ENCODE peak calls at places on chromosomes 6 and 20, in nine cellular contexts. T is CD8-positive, alpha-beta T cell; U is T1000; J is ovary; Q is lung microvascular endothelial cell; I is Caco-2; C is lower lobe of right lung; M is ACHN; Y is NCI-H524. P is an unnamed sample.

GRCh38 chr6:101668496-101668895 is 275.0 kb downstream of the GRIK2 start:
- DNase-seq in T (no peak), U (no peak), J (no peak), Q (no peak), I (no peak), C (no peak), M (no peak), Y (peak), P (no peak)

GRCh38 chr20:53677447-53678314 is 84.0 kb upstream of the ZNF217 start:
- DNase-seq in T (no peak), U (no peak), J (no peak), Q (peak), I (peak), C (peak), M (no peak), Y (no peak), P (peak)

GRCh38 chr20:19024296-19025035 is 188.0 kb upstream of the SLC24A3 start:
- DNase-seq in T (no peak), U (no peak), J (no peak), Q (no peak), I (no peak), C (no peak), M (no peak), Y (no peak), P (no peak)

GRCh38 chr6:52499681-52500239 is 77.1 kb downstream of the TRAM2 start:
- DNase-seq in T (no peak), U (no peak), J (no peak), Q (no peak), I (no peak), C (no peak), M (no peak), Y (no peak), P (no peak)

GRCh38 chr20:1371235-1371782 is 21.5 kb downstream of the FKBP1A start:
- DNase-seq in T (no peak), U (no peak), J (no peak), Q (no peak), I (no peak), C (no peak), M (no peak), Y (no peak), P (no peak)

GRCh38 chr6:155265843-155266535 is 2.2 kb downstream of the CLDN20 start:
- DNase-seq in T (no peak), U (no peak), J (no peak), Q (no peak), I (no peak), C (no peak), M (no peak), Y (no peak), P (no peak)

GRCh38 chr6:68008445-68008844 is 626.6 kb upstream of the ADGRB3 start:
- DNase-seq in T (no peak), U (no peak), J (no peak), Q (no peak), I (no peak), C (no peak), M (no peak), Y (no peak), P (no peak)

GRCh38 chr20:24698189-24698588 is 228.8 kb downstream of the SYNDIG1 start:
- DNase-seq in T (no peak), U (no peak), J (no peak), Q (no peak), I (no peak), C (no peak), M (no peak), Y (no peak), P (no peak)

GRCh38 chr6:373031-373430 is 18.5 kb upstream of the IRF4 start:
- DNase-seq in T (no peak), U (no peak), J (no peak), Q (no peak), I (no peak), C (no peak), M (no peak), Y (no peak), P (no peak)

GRCh38 chr6:139965393-139965792 is 590.9 kb upstream of the CITED2 start:
- DNase-seq in T (no peak), U (no peak), J (no peak), Q (peak), I (no peak), C (no peak), M (no peak), Y (no peak), P (no peak)

GRCh38 chr6:142993977-142994376 is 49.0 kb upstream of the HIVEP2 start:
- DNase-seq in T (no peak), U (no peak), J (no peak), Q (no peak), I (no peak), C (no peak), M (no peak), Y (no peak), P (no peak)

GRCh38 chr20:3193806-3194616 is 10.5 kb downstream of the DDRGK1 start:
- DNase-seq in T (no peak), U (no peak), J (no peak), Q (no peak), I (no peak), C (peak), M (no peak), Y (no peak), P (no peak)

GRCh38 chr20:1331801-1332453 is 3.0 kb upstream of the SDCBP2 start:
- DNase-seq in T (no peak), U (no peak), J (no peak), Q (no peak), I (no peak), C (no peak), M (no peak), Y (no peak), P (no peak)

GRCh38 chr6:161233986-161234620 is 39.8 kb downstream of the AGPAT4 start:
- DNase-seq in T (no peak), U (peak), J (peak), Q (no peak), I (no peak), C (no peak), M (peak), Y (no peak), P (peak)

GRCh38 chr6:15413558-15414257 is 167.8 kb downstream of the JARID2 start:
- DNase-seq in T (no peak), U (no peak), J (no peak), Q (no peak), I (no peak), C (no peak), M (no peak), Y (peak), P (peak)

GRCh38 chr6:151534576-151534975 is 40.8 kb downstream of the CCDC170 start:
- DNase-seq in T (no peak), U (no peak), J (no peak), Q (no peak), I (no peak), C (no peak), M (no peak), Y (no peak), P (no peak)

GRCh38 chr20:51767867-51768758 is at the start of gene ATP9A:
- DNase-seq in T (no peak), U (no peak), J (peak), Q (peak), I (peak), C (no peak), M (no peak), Y (no peak), P (peak)

GRCh38 chr6:141488466-141488865 is 644.3 kb upstream of the GJE1 start:
- DNase-seq in T (no peak), U (no peak), J (no peak), Q (no peak), I (no peak), C (no peak), M (no peak), Y (no peak), P (no peak)

GRCh38 chr6:24052632-24053031 is 73.4 kb upstream of the NRSN1 start:
- DNase-seq in T (no peak), U (no peak), J (no peak), Q (no peak), I (no peak), C (no peak), M (no peak), Y (no peak), P (no peak)